ENCODE peak calls at places on chromosomes 5 and 9, in five cellular contexts. A is GM12878, J is K562, G is RWPE2, Z is right cardiac atrium. C is an unnamed sample.

GRCh38 chr5:75053286-75054109 is 1.1 kb upstream of the GCNT4 start:
- DNase-seq in Z (peak; percentile 80), G (peak; percentile 79), J (no peak), A (no peak), C (peak; percentile 52)

GRCh38 chr9:37001461-37001860 is 32.6 kb downstream of the PAX5 start:
- DNase-seq in Z (no peak), A (no peak), G (no peak), J (no peak), C (no peak)

GRCh38 chr9:121736964-121737462 is 85.6 kb downstream of the DAB2IP start:
- DNase-seq in A (no peak), J (peak; percentile 84), G (no peak), Z (peak; percentile 80), C (peak; percentile 44)

GRCh38 chr5:135553688-135554462 is 18.1 kb upstream of the NEUROG1 start:
- DNase-seq in J (peak; percentile 35), G (no peak), A (no peak), Z (no peak), C (no peak)

GRCh38 chr9:5384436-5384835 is 44.8 kb upstream of the RLN1 start:
- DNase-seq in Z (no peak), G (no peak), J (no peak), A (no peak), C (no peak)

GRCh38 chr9:114805670-114806551 is at the start of gene TNFSF15:
- DNase-seq in Z (no peak), G (peak; percentile 84), J (no peak), A (peak; percentile 43), C (no peak)

GRCh38 chr9:74025402-74025894 is 471.7 kb upstream of the RORB start:
- DNase-seq in J (no peak), Z (no peak), G (no peak), A (no peak), C (no peak)

GRCh38 chr5:161064297-161064696 is 212.3 kb upstream of the ATP10B start:
- DNase-seq in Z (no peak), G (no peak), A (no peak), J (no peak), C (no peak)

GRCh38 chr9:126301196-126301595 is 25.4 kb upstream of the MVB12B start:
- DNase-seq in Z (no peak), J (no peak), A (no peak), G (no peak), C (no peak)

GRCh38 chr5:74233571-74233970 is 407.0 kb downstream of the ENC1 start:
- DNase-seq in Z (no peak), J (no peak), A (no peak), G (no peak), C (no peak)

GRCh38 chr9:133715866-133716563 is 22.1 kb downstream of the SARDH start:
- DNase-seq in J (peak; percentile 30), A (no peak), Z (peak; percentile 76), G (peak; percentile 64), C (no peak)

GRCh38 chr9:130579738-130580463 is 524 bp downstream of the FUBP3 start:
- DNase-seq in A (no peak), G (peak; percentile 61), J (no peak), Z (no peak), C (no peak)

GRCh38 chr9:2264081-2264480 is 248.9 kb downstream of the SMARCA2 start:
- DNase-seq in G (no peak), Z (no peak), A (no peak), J (no peak), C (no peak)

GRCh38 chr9:107542401-107542800 is 52.8 kb upstream of the KLF4 start:
- DNase-seq in A (no peak), G (no peak), J (no peak), Z (no peak), C (no peak)

GRCh38 chr5:93249651-93250289 is 331.2 kb downstream of the NR2F1-AS1 start:
- DNase-seq in J (no peak), A (no peak), G (no peak), Z (peak; percentile 44), C (no peak)

GRCh38 chr5:91312698-91313097 is 70.4 kb downstream of the ARRDC3 start:
- DNase-seq in G (no peak), J (no peak), Z (no peak), A (no peak), C (no peak)

GRCh38 chr9:109733690-109734089 is 46.3 kb upstream of the PALM2AKAP2 start:
- DNase-seq in J (no peak), A (no peak), G (no peak), Z (no peak), C (no peak)

GRCh38 chr9:131635285-131635684 is 90.0 kb downstream of the PRRT1B start:
- DNase-seq in A (no peak), J (peak; percentile 88), G (peak; percentile 86), Z (peak; percentile 83), C (peak; percentile 77)

GRCh38 chr9:122936464-122936863 is 4.4 kb upstream of the RABGAP1 start:
- DNase-seq in J (no peak), A (no peak), Z (no peak), G (no peak), C (no peak)

GRCh38 chr9:122929803-122930354 is 1.4 kb downstream of the ZBTB26 start:
- DNase-seq in J (no peak), Z (no peak), A (no peak), G (no peak), C (no peak)

GRCh38 chr9:122931851-122932199 is 513 bp upstream of the ZBTB26 start:
- DNase-seq in J (no peak), Z (no peak), G (no peak), A (no peak), C (no peak)

GRCh38 chr9:122930933-122931850 is at the start of gene ZBTB26:
- DNase-seq in Z (peak; percentile 97), J (peak; percentile 97), G (peak; percentile 97), A (peak; percentile 74), C (peak; percentile 94)

GRCh38 chr9:122930541-122930932 is 775 bp downstream of the ZBTB26 start:
- DNase-seq in J (no peak), G (no peak), A (no peak), Z (no peak), C (no peak)
- H3K27ac ChIP-seq in J (peak overlapping the region; percentile 75), G (peak overlapping the region; percentile 59), A (peak overlapping the region; percentile 56), Z (no peak overlapping the region), C (peak overlapping the region; percentile 89)

DNA sequence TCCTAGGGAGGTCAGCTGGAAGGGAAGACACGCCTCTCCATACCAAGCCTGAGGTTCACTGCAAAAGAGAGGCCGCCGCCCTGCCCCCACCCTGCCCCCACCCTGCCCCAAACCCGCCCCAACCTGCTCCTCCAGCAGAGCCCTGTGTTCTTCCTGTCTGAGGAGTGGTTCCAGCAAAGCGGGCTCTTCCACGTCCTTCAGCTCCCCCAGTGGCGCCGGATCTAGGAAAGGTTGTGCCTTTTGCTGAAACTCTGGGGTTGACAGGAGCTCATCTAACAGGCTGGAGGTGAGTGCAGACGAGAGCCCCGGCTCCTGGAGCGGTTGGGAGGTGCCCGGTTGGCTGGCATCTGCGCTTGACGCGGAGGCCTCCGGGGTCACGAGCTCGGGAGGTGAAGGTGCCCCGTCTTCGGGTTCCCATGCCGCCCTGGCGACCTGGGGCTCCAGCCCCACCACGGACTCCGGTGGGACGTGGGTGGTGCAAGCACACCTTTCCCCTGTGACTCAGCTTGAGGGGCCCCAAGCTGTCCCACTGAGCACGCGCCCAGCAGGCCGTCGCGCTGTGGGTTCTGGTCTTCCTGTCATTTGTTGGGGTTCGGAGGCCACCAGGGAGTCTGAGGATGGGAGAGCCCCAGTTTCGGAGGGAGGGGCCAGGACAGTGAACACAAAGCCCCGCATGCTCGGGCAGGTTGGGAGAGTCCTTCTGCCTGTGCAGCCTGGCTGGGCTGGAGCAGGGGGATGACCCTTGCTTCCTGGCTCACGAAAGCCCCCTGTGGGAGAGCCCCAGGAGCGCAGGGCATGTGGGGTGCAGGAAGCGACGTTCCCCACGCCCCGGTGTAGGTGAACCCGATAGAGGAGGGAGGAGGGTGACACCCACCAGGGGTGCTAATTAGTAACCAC is 1467.1 kb downstream of the FOXD4L5 start:
- DNase-seq in Z (peak; percentile 81), A (peak; percentile 75), J (peak; percentile 11), G (peak; percentile 92), C (peak; percentile 55)
- H3K9me3 ChIP-seq in Z (no peaks in the 10 kb centered on the region), A (no peaks in the 10 kb centered on the region), J (no peaks in the 10 kb centered on the region), G (no peaks in the 10 kb centered on the region), C (peaks cover 31% of the 10 kb centered on the region)

GRCh38 chr5:149429839-149430721 is 51.0 kb upstream of the IL17B start:
- DNase-seq in G (no peak), Z (peak; percentile 90), J (peak; percentile 85), A (no peak), C (peak; percentile 74)
- H3K27ac ChIP-seq in G (no peak overlapping the region), Z (peak overlapping the region; percentile 90), J (peak overlapping the region; percentile 69), A (no peak overlapping the region), C (peak overlapping the region; percentile 95)

DNA sequence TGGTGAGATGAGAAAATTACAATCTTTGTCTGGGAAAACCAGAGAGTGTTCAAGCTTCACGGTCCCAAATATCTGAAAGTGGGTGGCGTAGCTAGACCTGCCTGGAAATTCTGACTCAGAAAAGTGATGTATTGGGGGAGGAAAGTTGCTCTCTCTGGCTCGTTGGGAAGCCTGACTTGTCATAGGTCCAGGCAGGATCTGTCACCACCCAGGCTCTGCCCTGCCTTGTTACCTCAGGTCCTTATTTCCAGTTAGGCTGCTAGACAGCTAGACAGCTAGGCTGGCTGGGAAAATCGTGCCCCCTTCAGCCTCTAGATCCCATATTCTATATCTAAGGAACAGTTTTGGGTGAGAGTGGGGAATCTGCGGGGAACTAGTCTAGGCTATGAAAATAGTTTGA is 41.0 kb upstream of the HCN1 start:
- DNase-seq in Z (no peak), G (no peak), A (no peak), J (no peak), C (no peak)
- H3K9me3 ChIP-seq in Z (no peaks in the 10 kb centered on the region), G (peaks cover 4% of the 10 kb centered on the region), A (no peaks in the 10 kb centered on the region), J (no peaks in the 10 kb centered on the region), C (no peaks in the 10 kb centered on the region)

GRCh38 chr9:112546149-112547012 is 59.8 kb downstream of the KIAA1958 start:
- DNase-seq in A (no peak), Z (no peak), J (peak; percentile 57), G (no peak), C (no peak)

GRCh38 chr9:112547712-112548440 is 61.2 kb downstream of the KIAA1958 start:
- DNase-seq in A (no peak), Z (no peak), J (no peak), G (no peak), C (no peak)

GRCh38 chr9:112550531-112550930 is 63.9 kb downstream of the KIAA1958 start:
- DNase-seq in G (no peak), A (no peak), J (no peak), Z (no peak), C (no peak)

GRCh38 chr9:112545237-112545636 is 58.6 kb downstream of the KIAA1958 start:
- DNase-seq in J (no peak), G (no peak), Z (no peak), A (no peak), C (no peak)

DNA sequence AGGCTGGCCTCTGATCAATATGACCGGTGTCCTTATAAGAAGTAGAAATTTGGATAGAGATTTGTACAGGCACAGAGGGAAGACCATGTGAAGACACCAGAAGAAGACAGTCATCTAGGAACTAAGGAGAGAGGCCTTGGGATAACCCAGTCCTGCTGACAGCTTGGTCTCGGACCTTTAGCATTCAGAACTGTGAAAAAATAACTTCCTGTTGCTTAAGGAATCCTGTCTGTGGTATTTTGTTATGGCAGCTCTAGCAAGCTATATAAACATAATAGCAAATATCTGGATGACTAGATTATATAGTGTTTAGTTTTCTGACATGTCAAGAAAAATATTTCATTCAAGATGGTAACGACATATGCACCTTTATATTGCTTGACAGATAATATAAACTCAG is 62.2 kb downstream of the KIAA1958 start:
- DNase-seq in G (no peak), A (no peak), Z (no peak), J (no peak), C (no peak)
- H3K27ac ChIP-seq in G (no peak overlapping the region), A (no peak overlapping the region), Z (no peak overlapping the region), J (no peak overlapping the region), C (no peak overlapping the region)

C was measured in left ventricle myocardium inferior.